ENCODE peak calls at places on chromosome 11, in six cellular contexts. One of them, this sample, is unnamed. For H3K4me1, the result is how much of the 10 kb centered on the place peaks cover.

GRCh38 chr11:57214087-57214395 is 23.0 kb downstream of the APLNR start:
- DNase-seq in left ventricle myocardium inferior: no peak
- DNase-seq in aorta: no peak
- DNase-seq in Karpas-422: no peak
- DNase-seq in A673: no peak
- DNase-seq in CD4-positive, alpha-beta memory T cell: no peak
- DNase-seq in this sample: no peak

GRCh38 chr11:110907629-110908028 is 195.4 kb upstream of the ARHGAP20 start:
- DNase-seq in left ventricle myocardium inferior: no peak
- DNase-seq in aorta: no peak
- DNase-seq in Karpas-422: no peak
- DNase-seq in A673: peak
- DNase-seq in CD4-positive, alpha-beta memory T cell: peak
- DNase-seq in this sample: no peak

GRCh38 chr11:1854949-1855885 is 2.3 kb downstream of the LSP1 start:
- DNase-seq in left ventricle myocardium inferior: no peak
- DNase-seq in aorta: no peak
- DNase-seq in Karpas-422: no peak
- DNase-seq in A673: no peak
- DNase-seq in CD4-positive, alpha-beta memory T cell: no peak
- DNase-seq in this sample: no peak

GRCh38 chr11:67437082-67437821 is at the start of gene PTPRCAP:
- DNase-seq in left ventricle myocardium inferior: no peak
- DNase-seq in aorta: peak
- DNase-seq in Karpas-422: peak
- DNase-seq in A673: no peak
- DNase-seq in CD4-positive, alpha-beta memory T cell: peak
- DNase-seq in this sample: no peak

GRCh38 chr11:33227578-33228261 is 29.5 kb upstream of the HIPK3 start:
- DNase-seq in left ventricle myocardium inferior: no peak
- DNase-seq in aorta: no peak
- DNase-seq in Karpas-422: no peak
- DNase-seq in A673: no peak
- DNase-seq in CD4-positive, alpha-beta memory T cell: no peak
- DNase-seq in this sample: no peak

GRCh38 chr11:1231396-1232327 is 8.8 kb downstream of the MUC5B start:
- DNase-seq in left ventricle myocardium inferior: no peak
- DNase-seq in aorta: peak
- DNase-seq in Karpas-422: no peak
- DNase-seq in A673: no peak
- DNase-seq in CD4-positive, alpha-beta memory T cell: no peak
- DNase-seq in this sample: peak

GRCh38 chr11:8693555-8693954 is 11.0 kb downstream of the RPL27A start:
- DNase-seq in left ventricle myocardium inferior: no peak
- DNase-seq in aorta: no peak
- DNase-seq in Karpas-422: no peak
- DNase-seq in A673: no peak
- DNase-seq in CD4-positive, alpha-beta memory T cell: no peak
- DNase-seq in this sample: no peak

GRCh38 chr11:106466441-106467190 is 389.2 kb downstream of the AASDHPPT start:
- DNase-seq in left ventricle myocardium inferior: no peak
- DNase-seq in aorta: no peak
- DNase-seq in Karpas-422: no peak
- DNase-seq in A673: peak
- DNase-seq in CD4-positive, alpha-beta memory T cell: no peak
- DNase-seq in this sample: no peak

GRCh38 chr11:69397732-69398131 is 83.7 kb upstream of the LINC01488 start:
- DNase-seq in left ventricle myocardium inferior: no peak
- DNase-seq in aorta: no peak
- DNase-seq in Karpas-422: no peak
- DNase-seq in A673: no peak
- DNase-seq in CD4-positive, alpha-beta memory T cell: no peak
- DNase-seq in this sample: no peak

GRCh38 chr11:80586464-80586863 is 1145.6 kb upstream of the TENM4 start:
- DNase-seq in left ventricle myocardium inferior: no peak
- DNase-seq in aorta: no peak
- DNase-seq in Karpas-422: no peak
- DNase-seq in A673: no peak
- DNase-seq in CD4-positive, alpha-beta memory T cell: no peak
- DNase-seq in this sample: no peak

GRCh38 chr11:122089111-122089510 is 26.9 kb downstream of the BLID start:
- DNase-seq in left ventricle myocardium inferior: no peak
- DNase-seq in aorta: no peak
- DNase-seq in Karpas-422: no peak
- DNase-seq in A673: no peak
- DNase-seq in CD4-positive, alpha-beta memory T cell: no peak
- DNase-seq in this sample: no peak
- H3K4me1 ChIP-seq in left ventricle myocardium inferior: under half
- H3K4me1 ChIP-seq in aorta: under half
- H3K4me1 ChIP-seq in Karpas-422: under half
- H3K4me1 ChIP-seq in A673: under half
- H3K4me1 ChIP-seq in CD4-positive, alpha-beta memory T cell: under half
- H3K4me1 ChIP-seq in this sample: under half

DNA sequence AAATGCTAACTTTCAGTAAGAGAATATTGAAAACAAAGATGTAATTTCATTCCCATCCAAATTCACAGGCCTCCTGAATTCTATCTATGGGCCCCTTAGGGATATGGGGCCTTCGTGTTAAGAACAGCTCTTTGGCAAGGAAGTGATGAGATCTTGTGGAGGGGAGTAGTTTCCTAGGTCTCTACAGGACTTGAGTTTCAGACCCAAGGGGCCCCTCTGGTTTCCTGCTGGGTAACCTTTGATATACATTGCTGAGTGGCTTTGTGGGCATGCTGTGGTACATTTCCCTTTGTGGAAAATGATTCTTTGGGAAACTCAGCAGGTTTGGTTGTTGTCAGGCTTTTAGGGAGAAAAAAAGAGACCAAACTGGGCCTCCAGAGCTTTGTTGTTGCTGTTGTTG is 6.2 kb downstream of the STIM1 start:
- DNase-seq in left ventricle myocardium inferior: no peak
- DNase-seq in aorta: no peak
- DNase-seq in Karpas-422: no peak
- DNase-seq in A673: no peak
- DNase-seq in CD4-positive, alpha-beta memory T cell: no peak
- DNase-seq in this sample: no peak
- H3K4me1 ChIP-seq in left ventricle myocardium inferior: half or more
- H3K4me1 ChIP-seq in aorta: under half
- H3K4me1 ChIP-seq in Karpas-422: under half
- H3K4me1 ChIP-seq in A673: under half
- H3K4me1 ChIP-seq in CD4-positive, alpha-beta memory T cell: half or more
- H3K4me1 ChIP-seq in this sample: under half

DNA sequence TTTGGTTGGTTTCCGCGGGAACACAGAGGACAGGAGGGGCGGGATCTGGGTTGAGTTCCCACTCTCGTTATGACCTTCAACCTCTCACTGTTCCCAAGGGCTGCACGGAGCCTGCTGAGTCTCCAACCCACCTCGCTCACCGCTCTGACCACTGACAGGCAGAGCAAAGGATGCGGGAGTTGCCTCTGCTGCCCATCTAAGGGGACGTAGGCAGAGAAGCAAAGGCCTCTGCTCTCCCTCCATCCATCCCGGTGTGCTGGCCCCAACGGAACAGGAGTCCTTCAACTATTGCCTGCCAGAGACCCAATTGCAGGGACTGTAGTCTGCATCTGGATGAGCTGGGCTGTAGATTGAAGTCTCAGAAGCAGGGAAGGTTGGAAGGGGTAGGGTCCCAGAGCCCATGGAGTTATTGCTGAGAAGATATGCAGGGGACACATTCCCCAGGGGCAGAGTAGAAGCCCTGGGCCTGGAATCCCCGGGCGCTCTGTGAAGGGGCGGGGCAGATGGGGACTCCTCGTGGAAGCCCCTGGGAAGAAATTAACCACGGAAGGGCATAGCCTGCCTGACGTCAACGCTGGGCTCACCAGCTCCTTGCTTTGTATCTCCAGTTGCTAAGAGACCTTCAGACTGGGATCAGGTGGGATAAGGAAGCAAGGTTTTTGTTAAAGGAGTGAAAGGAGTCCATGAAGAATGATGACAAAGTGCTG is 12.7 kb upstream of the FXYD2 start:
- DNase-seq in left ventricle myocardium inferior: no peak
- DNase-seq in aorta: no peak
- DNase-seq in Karpas-422: no peak
- DNase-seq in A673: no peak
- DNase-seq in CD4-positive, alpha-beta memory T cell: no peak
- DNase-seq in this sample: peak
- H3K4me1 ChIP-seq in left ventricle myocardium inferior: under half
- H3K4me1 ChIP-seq in aorta: under half
- H3K4me1 ChIP-seq in Karpas-422: under half
- H3K4me1 ChIP-seq in A673: under half
- H3K4me1 ChIP-seq in CD4-positive, alpha-beta memory T cell: under half
- H3K4me1 ChIP-seq in this sample: under half

GRCh38 chr11:10304495-10305261 is at the start of gene ADM:
- DNase-seq in left ventricle myocardium inferior: peak
- DNase-seq in aorta: peak
- DNase-seq in Karpas-422: no peak
- DNase-seq in A673: peak
- DNase-seq in CD4-positive, alpha-beta memory T cell: peak
- DNase-seq in this sample: peak
- H3K4me1 ChIP-seq in left ventricle myocardium inferior: half or more
- H3K4me1 ChIP-seq in aorta: under half
- H3K4me1 ChIP-seq in Karpas-422: under half
- H3K4me1 ChIP-seq in A673: under half
- H3K4me1 ChIP-seq in CD4-positive, alpha-beta memory T cell: half or more
- H3K4me1 ChIP-seq in this sample: under half

GRCh38 chr11:118415051-118415738 is 13.8 kb downstream of the ATP5MG start:
- DNase-seq in left ventricle myocardium inferior: no peak
- DNase-seq in aorta: no peak
- DNase-seq in Karpas-422: no peak
- DNase-seq in A673: no peak
- DNase-seq in CD4-positive, alpha-beta memory T cell: no peak
- DNase-seq in this sample: no peak

GRCh38 chr11:118412921-118413320 is 11.5 kb downstream of the ATP5MG start:
- DNase-seq in left ventricle myocardium inferior: no peak
- DNase-seq in aorta: no peak
- DNase-seq in Karpas-422: no peak
- DNase-seq in A673: no peak
- DNase-seq in CD4-positive, alpha-beta memory T cell: no peak
- DNase-seq in this sample: no peak

GRCh38 chr11:118410055-118410745 is 8.8 kb downstream of the ATP5MG start:
- DNase-seq in left ventricle myocardium inferior: no peak
- DNase-seq in aorta: no peak
- DNase-seq in Karpas-422: no peak
- DNase-seq in A673: no peak
- DNase-seq in CD4-positive, alpha-beta memory T cell: no peak
- DNase-seq in this sample: no peak

GRCh38 chr11:118415739-118416068 is 14.3 kb downstream of the ATP5MG start:
- DNase-seq in left ventricle myocardium inferior: no peak
- DNase-seq in aorta: peak
- DNase-seq in Karpas-422: peak
- DNase-seq in A673: peak
- DNase-seq in CD4-positive, alpha-beta memory T cell: no peak
- DNase-seq in this sample: peak

DNA sequence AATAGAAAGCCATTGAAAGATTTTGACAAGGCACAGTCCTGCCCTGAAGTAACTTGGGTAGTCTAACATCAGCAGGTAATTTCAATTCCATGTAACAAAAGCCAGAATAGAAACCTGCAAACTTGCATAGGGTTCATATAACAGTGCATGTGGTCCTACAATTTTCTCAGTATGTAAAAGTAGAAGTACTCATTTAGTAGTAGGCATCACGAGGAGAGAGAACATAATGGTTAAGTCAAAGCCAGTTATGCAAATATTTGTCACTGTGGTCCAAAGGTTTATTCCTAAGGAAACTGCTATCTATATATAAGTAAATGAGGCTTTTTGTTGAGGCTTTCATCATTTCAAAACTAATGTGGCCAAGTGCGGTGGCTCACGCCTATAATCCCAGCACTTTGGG is 10.1 kb downstream of the ATP5MG start:
- DNase-seq in left ventricle myocardium inferior: no peak
- DNase-seq in aorta: no peak
- DNase-seq in Karpas-422: no peak
- DNase-seq in A673: no peak
- DNase-seq in CD4-positive, alpha-beta memory T cell: no peak
- DNase-seq in this sample: no peak
- H3K4me1 ChIP-seq in left ventricle myocardium inferior: half or more
- H3K4me1 ChIP-seq in aorta: under half
- H3K4me1 ChIP-seq in Karpas-422: half or more
- H3K4me1 ChIP-seq in A673: under half
- H3K4me1 ChIP-seq in CD4-positive, alpha-beta memory T cell: under half
- H3K4me1 ChIP-seq in this sample: under half

GRCh38 chr11:26247340-26247739 is 84.6 kb upstream of the ANO3 start:
- DNase-seq in left ventricle myocardium inferior: no peak
- DNase-seq in aorta: no peak
- DNase-seq in Karpas-422: no peak
- DNase-seq in A673: no peak
- DNase-seq in CD4-positive, alpha-beta memory T cell: no peak
- DNase-seq in this sample: no peak
- H3K4me1 ChIP-seq in left ventricle myocardium inferior: under half
- H3K4me1 ChIP-seq in aorta: under half
- H3K4me1 ChIP-seq in Karpas-422: under half
- H3K4me1 ChIP-seq in A673: under half
- H3K4me1 ChIP-seq in CD4-positive, alpha-beta memory T cell: under half
- H3K4me1 ChIP-seq in this sample: under half

DNA sequence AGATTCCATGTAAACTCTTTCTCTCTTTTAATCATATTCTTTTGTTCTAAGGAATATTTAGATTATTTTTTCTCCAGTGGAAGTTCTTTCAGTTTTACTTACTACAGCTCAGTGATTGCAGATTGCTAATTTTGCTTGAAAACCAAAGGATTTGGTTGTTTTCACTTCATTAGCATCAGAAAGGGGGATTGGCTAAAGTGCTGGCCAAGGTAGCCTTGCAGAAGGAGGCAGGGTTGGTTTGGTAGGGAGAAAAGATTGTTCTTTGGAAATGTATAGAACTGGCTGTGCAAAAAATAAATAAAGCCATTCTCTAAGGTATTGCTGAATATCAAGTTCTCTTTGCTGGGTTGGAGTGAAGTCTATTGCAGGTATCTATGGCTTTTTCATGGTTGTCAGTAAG is 92.6 kb downstream of the FAT3 start:
- DNase-seq in left ventricle myocardium inferior: no peak
- DNase-seq in aorta: no peak
- DNase-seq in Karpas-422: no peak
- DNase-seq in A673: no peak
- DNase-seq in CD4-positive, alpha-beta memory T cell: no peak
- DNase-seq in this sample: no peak
- H3K4me1 ChIP-seq in left ventricle myocardium inferior: under half
- H3K4me1 ChIP-seq in aorta: under half
- H3K4me1 ChIP-seq in Karpas-422: under half
- H3K4me1 ChIP-seq in A673: under half
- H3K4me1 ChIP-seq in CD4-positive, alpha-beta memory T cell: under half
- H3K4me1 ChIP-seq in this sample: under half

GRCh38 chr11:77073328-77074001 is 6.7 kb downstream of the CAPN5 start:
- DNase-seq in left ventricle myocardium inferior: peak
- DNase-seq in aorta: peak
- DNase-seq in Karpas-422: no peak
- DNase-seq in A673: peak
- DNase-seq in CD4-positive, alpha-beta memory T cell: no peak
- DNase-seq in this sample: peak

GRCh38 chr11:77074205-77074604 is 7.4 kb downstream of the CAPN5 start:
- DNase-seq in left ventricle myocardium inferior: no peak
- DNase-seq in aorta: peak
- DNase-seq in Karpas-422: no peak
- DNase-seq in A673: no peak
- DNase-seq in CD4-positive, alpha-beta memory T cell: no peak
- DNase-seq in this sample: peak

GRCh38 chr11:77074626-77075221 is 8.0 kb downstream of the CAPN5 start:
- DNase-seq in left ventricle myocardium inferior: no peak
- DNase-seq in aorta: no peak
- DNase-seq in Karpas-422: no peak
- DNase-seq in A673: no peak
- DNase-seq in CD4-positive, alpha-beta memory T cell: no peak
- DNase-seq in this sample: peak

GRCh38 chr11:77072851-77073327 is 6.1 kb downstream of the CAPN5 start:
- DNase-seq in left ventricle myocardium inferior: no peak
- DNase-seq in aorta: no peak
- DNase-seq in Karpas-422: no peak
- DNase-seq in A673: no peak
- DNase-seq in CD4-positive, alpha-beta memory T cell: no peak
- DNase-seq in this sample: no peak

GRCh38 chr11:77075425-77075905 is 8.7 kb downstream of the CAPN5 start:
- DNase-seq in left ventricle myocardium inferior: no peak
- DNase-seq in aorta: no peak
- DNase-seq in Karpas-422: no peak
- DNase-seq in A673: no peak
- DNase-seq in CD4-positive, alpha-beta memory T cell: no peak
- DNase-seq in this sample: no peak
- H3K4me1 ChIP-seq in left ventricle myocardium inferior: under half
- H3K4me1 ChIP-seq in aorta: under half
- H3K4me1 ChIP-seq in Karpas-422: under half
- H3K4me1 ChIP-seq in A673: under half
- H3K4me1 ChIP-seq in CD4-positive, alpha-beta memory T cell: under half
- H3K4me1 ChIP-seq in this sample: under half

This sample was measured in right lobe of liver.